ENCODE peak calls at places on chromosomes 3 and 15, in six cellular contexts. T is brain microvascular endothelial cell, O is RWPE1, M is GM23338, B is H9, G is lung. S is an unnamed sample.

GRCh38 chr3:98577178-98577895 is 16.1 kb downstream of the CPOX start:
- DNase-seq in T (peak), M (no peak), O (no peak), B (no peak), G (no peak), S (no peak)

GRCh38 chr3:179651687-179652466 is 963 bp upstream of the USP13 start:
- DNase-seq in B (no peak), M (no peak), G (no peak), T (no peak), O (no peak), S (no peak)

GRCh38 chr3:171354049-171354705 is 106.0 kb downstream of the TNIK start:
- DNase-seq in B (no peak), T (no peak), G (no peak), M (no peak), O (peak), S (no peak)

GRCh38 chr3:123390865-123391613 is 57.9 kb downstream of the ADCY5 start:
- DNase-seq in B (no peak), G (no peak), O (no peak), T (no peak), M (no peak), S (no peak)

GRCh38 chr3:127455541-127456450 is 134.7 kb downstream of the TPRA1 start:
- DNase-seq in T (peak), M (peak), G (peak), O (peak), B (peak), S (no peak)

GRCh38 chr15:48778338-48778730 is 32.5 kb downstream of the CEP152 start:
- DNase-seq in G (no peak), T (peak), O (no peak), B (no peak), M (no peak), S (no peak)

GRCh38 chr3:58236527-58237237 is 910 bp upstream of the ABHD6 start:
- DNase-seq in M (peak), T (no peak), B (no peak), G (no peak), O (no peak), S (no peak)

GRCh38 chr15:56794923-56795329 is 61.6 kb upstream of the ZNF280D start:
- DNase-seq in O (no peak), M (no peak), G (no peak), B (no peak), T (no peak), S (no peak)

GRCh38 chr3:16474304-16474703 is 39.2 kb downstream of the RFTN1 start:
- DNase-seq in M (no peak), B (no peak), O (no peak), T (peak), G (no peak), S (no peak)

DNA sequence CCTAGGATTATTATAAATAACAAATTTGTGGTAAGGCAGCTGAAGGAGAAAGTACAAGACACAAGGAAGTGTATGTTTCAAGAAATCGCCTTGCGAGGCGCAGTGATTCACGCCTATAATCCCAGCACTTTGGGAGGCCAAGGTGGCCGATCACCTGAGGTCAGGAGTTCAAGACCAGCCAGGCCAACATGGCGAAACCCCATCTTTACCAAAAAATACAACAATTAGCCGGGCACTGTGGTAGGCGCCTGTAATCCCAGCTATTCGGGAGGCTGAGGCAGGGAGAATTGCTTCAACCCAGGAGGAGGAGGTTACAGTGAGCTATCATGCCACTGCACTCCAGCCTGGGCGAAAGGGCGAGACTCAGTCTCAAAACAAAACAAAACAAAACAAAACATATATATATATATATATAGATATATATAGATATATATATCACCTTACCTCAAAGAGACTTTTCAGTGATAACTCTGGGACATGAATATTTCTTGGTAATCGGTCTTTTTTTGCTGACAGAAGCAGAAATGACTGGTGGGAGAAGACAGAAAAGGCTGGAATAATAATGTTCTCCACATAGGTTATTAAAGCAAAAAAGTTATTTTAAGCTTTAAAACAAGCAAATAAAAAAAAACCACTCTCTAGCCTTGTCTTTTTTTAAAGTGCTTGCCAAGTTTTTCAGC is 52.3 kb downstream of the TRANK1 start:
- DNase-seq in T (no peak), O (no peak), G (no peak), B (no peak), M (no peak), S (no peak)
- H3K27ac ChIP-seq in T (no peak), O (peak), G (peak), B (no peak), M (no peak), S (peak)

DNA sequence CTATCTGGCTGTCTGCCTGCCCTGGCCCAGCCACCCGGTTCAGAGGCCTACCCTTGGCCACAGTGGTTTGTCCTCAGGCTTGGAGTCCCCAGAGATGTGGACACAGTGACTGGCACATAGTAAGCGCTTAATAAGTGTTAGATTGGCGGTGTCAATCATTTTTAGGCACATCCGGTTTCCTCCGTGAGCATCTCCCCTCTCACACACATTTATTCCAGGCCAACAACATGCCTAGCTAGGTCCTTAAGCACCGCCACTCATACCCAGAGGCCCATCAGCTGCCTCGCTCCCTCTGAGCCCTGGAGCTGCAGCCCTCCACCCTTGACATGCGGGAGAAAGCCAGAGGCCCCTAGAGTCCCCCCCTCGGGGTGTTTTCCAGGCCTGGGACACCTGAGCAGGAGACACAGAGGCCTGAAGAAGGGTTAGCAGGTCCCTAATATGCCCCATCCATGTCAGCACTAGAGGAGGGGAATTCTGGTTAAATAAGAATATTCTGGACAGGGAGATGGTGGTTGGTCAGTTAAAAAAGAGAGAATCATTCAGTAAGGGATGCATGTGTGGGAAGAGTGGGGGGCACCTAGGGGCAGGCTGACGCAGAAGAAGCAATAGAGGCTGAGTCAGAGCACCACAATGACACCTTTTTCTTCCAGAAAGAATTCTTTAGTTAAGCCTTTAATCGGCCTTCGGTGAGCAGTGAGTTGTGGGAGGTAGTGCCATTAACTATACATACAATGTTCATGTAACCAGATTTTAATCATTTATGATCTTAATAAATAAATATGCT is 22.3 kb downstream of the NR2F2 start:
- DNase-seq in B (no peak), M (peak), T (peak), G (no peak), O (no peak), S (no peak)
- H3K27ac ChIP-seq in B (no peak), M (no peak), T (peak), G (peak), O (no peak), S (no peak)

DNA sequence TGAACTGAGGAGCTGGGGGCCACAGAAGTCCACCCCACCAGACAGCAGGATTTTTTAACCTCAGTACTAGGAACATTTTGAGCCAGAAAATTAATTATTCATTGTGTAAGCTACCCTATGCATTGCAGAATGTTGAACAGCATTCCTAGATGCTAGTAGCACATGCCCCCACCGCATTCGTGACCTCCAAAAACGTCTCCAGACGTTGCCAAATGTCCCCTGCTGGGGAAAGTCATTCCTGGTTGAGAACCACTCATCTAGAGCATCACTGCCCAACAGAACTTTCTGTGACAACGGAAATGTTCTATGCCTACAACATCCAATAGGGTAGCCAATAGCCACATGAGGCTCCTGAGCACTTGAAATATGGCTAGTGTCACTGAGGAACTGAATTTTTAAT is 333.5 kb downstream of the FOXP1 start:
- DNase-seq in T (peak), G (no peak), O (no peak), M (no peak), B (no peak), S (no peak)
- H3K27ac ChIP-seq in T (peak), G (no peak), O (no peak), M (no peak), B (no peak), S (no peak)

GRCh38 chr3:169085827-169086226 is 577.7 kb downstream of the MECOM start:
- DNase-seq in O (peak), T (peak), G (no peak), B (no peak), M (peak), S (peak)
- H3K27ac ChIP-seq in O (no peak), T (peak), G (no peak), B (no peak), M (no peak), S (peak)